ENCODE peak calls at places on chromosomes 12 and 14, in six cellular contexts. One of them, this sample, is unnamed.

GRCh38 chr12:117193903-117194302 is 3.6 kb upstream of the FBXO21 start:
- DNase-seq in stimulated activated effector memory CD8-positive, alpha-beta T cell treated with anti-CD3 and anti-CD28 coated beads, Interleukin-12 subunit alpha, Interleukin-12 subunit beta, amount 100 ng/mL, for 72 hours: no peak
- DNase-seq in SK-N-MC: no peak
- DNase-seq in mucosa of descending colon: no peak
- DNase-seq in fibroblast of mammary gland: no peak
- DNase-seq in D341Med: no peak
- DNase-seq in this sample: no peak

GRCh38 chr12:93979189-93979588 is 169.2 kb upstream of the PLXNC1 start:
- DNase-seq in stimulated activated effector memory CD8-positive, alpha-beta T cell treated with anti-CD3 and anti-CD28 coated beads, Interleukin-12 subunit alpha, Interleukin-12 subunit beta, amount 100 ng/mL, for 72 hours: no peak
- DNase-seq in SK-N-MC: no peak
- DNase-seq in mucosa of descending colon: no peak
- DNase-seq in fibroblast of mammary gland: peak
- DNase-seq in D341Med: no peak
- DNase-seq in this sample: no peak

GRCh38 chr12:49974231-49974675 is 1.5 kb downstream of the AQP6 start:
- DNase-seq in stimulated activated effector memory CD8-positive, alpha-beta T cell treated with anti-CD3 and anti-CD28 coated beads, Interleukin-12 subunit alpha, Interleukin-12 subunit beta, amount 100 ng/mL, for 72 hours: no peak
- DNase-seq in SK-N-MC: no peak
- DNase-seq in mucosa of descending colon: no peak
- DNase-seq in fibroblast of mammary gland: peak
- DNase-seq in D341Med: peak
- DNase-seq in this sample: peak

GRCh38 chr12:31961137-31961536 is 1.9 kb downstream of the RESF1 start:
- DNase-seq in stimulated activated effector memory CD8-positive, alpha-beta T cell treated with anti-CD3 and anti-CD28 coated beads, Interleukin-12 subunit alpha, Interleukin-12 subunit beta, amount 100 ng/mL, for 72 hours: no peak
- DNase-seq in SK-N-MC: no peak
- DNase-seq in mucosa of descending colon: no peak
- DNase-seq in fibroblast of mammary gland: no peak
- DNase-seq in D341Med: no peak
- DNase-seq in this sample: no peak

GRCh38 chr12:121325922-121326396 is 26.3 kb downstream of the ANAPC5 start:
- DNase-seq in stimulated activated effector memory CD8-positive, alpha-beta T cell treated with anti-CD3 and anti-CD28 coated beads, Interleukin-12 subunit alpha, Interleukin-12 subunit beta, amount 100 ng/mL, for 72 hours: no peak
- DNase-seq in SK-N-MC: no peak
- DNase-seq in mucosa of descending colon: no peak
- DNase-seq in fibroblast of mammary gland: no peak
- DNase-seq in D341Med: no peak
- DNase-seq in this sample: no peak

GRCh38 chr12:108446766-108447165 is 68.3 kb upstream of the FICD start:
- DNase-seq in stimulated activated effector memory CD8-positive, alpha-beta T cell treated with anti-CD3 and anti-CD28 coated beads, Interleukin-12 subunit alpha, Interleukin-12 subunit beta, amount 100 ng/mL, for 72 hours: no peak
- DNase-seq in SK-N-MC: peak
- DNase-seq in mucosa of descending colon: no peak
- DNase-seq in fibroblast of mammary gland: peak
- DNase-seq in D341Med: no peak
- DNase-seq in this sample: no peak

GRCh38 chr12:123094349-123095073 is 56.4 kb downstream of the PITPNM2 start:
- DNase-seq in stimulated activated effector memory CD8-positive, alpha-beta T cell treated with anti-CD3 and anti-CD28 coated beads, Interleukin-12 subunit alpha, Interleukin-12 subunit beta, amount 100 ng/mL, for 72 hours: no peak
- DNase-seq in SK-N-MC: no peak
- DNase-seq in mucosa of descending colon: no peak
- DNase-seq in fibroblast of mammary gland: peak
- DNase-seq in D341Med: no peak
- DNase-seq in this sample: peak

GRCh38 chr12:117045998-117046374 is 53.2 kb downstream of the TESC start:
- DNase-seq in stimulated activated effector memory CD8-positive, alpha-beta T cell treated with anti-CD3 and anti-CD28 coated beads, Interleukin-12 subunit alpha, Interleukin-12 subunit beta, amount 100 ng/mL, for 72 hours: no peak
- DNase-seq in SK-N-MC: no peak
- DNase-seq in mucosa of descending colon: peak
- DNase-seq in fibroblast of mammary gland: no peak
- DNase-seq in D341Med: no peak
- DNase-seq in this sample: peak

GRCh38 chr12:124475295-124476010 is 92.0 kb downstream of the NCOR2 start:
- DNase-seq in stimulated activated effector memory CD8-positive, alpha-beta T cell treated with anti-CD3 and anti-CD28 coated beads, Interleukin-12 subunit alpha, Interleukin-12 subunit beta, amount 100 ng/mL, for 72 hours: no peak
- DNase-seq in SK-N-MC: no peak
- DNase-seq in mucosa of descending colon: no peak
- DNase-seq in fibroblast of mammary gland: no peak
- DNase-seq in D341Med: no peak
- DNase-seq in this sample: no peak

GRCh38 chr12:102437511-102437910 is 42.9 kb downstream of the IGF1 start:
- DNase-seq in stimulated activated effector memory CD8-positive, alpha-beta T cell treated with anti-CD3 and anti-CD28 coated beads, Interleukin-12 subunit alpha, Interleukin-12 subunit beta, amount 100 ng/mL, for 72 hours: no peak
- DNase-seq in SK-N-MC: no peak
- DNase-seq in mucosa of descending colon: no peak
- DNase-seq in fibroblast of mammary gland: no peak
- DNase-seq in D341Med: no peak
- DNase-seq in this sample: no peak

GRCh38 chr14:68627868-68628604 is 164.8 kb downstream of the ZFP36L1 start:
- DNase-seq in stimulated activated effector memory CD8-positive, alpha-beta T cell treated with anti-CD3 and anti-CD28 coated beads, Interleukin-12 subunit alpha, Interleukin-12 subunit beta, amount 100 ng/mL, for 72 hours: peak
- DNase-seq in SK-N-MC: no peak
- DNase-seq in mucosa of descending colon: peak
- DNase-seq in fibroblast of mammary gland: no peak
- DNase-seq in D341Med: no peak
- DNase-seq in this sample: no peak

GRCh38 chr12:54394281-54394719 is 9.8 kb upstream of the ZNF385A start:
- DNase-seq in stimulated activated effector memory CD8-positive, alpha-beta T cell treated with anti-CD3 and anti-CD28 coated beads, Interleukin-12 subunit alpha, Interleukin-12 subunit beta, amount 100 ng/mL, for 72 hours: no peak
- DNase-seq in SK-N-MC: peak
- DNase-seq in mucosa of descending colon: no peak
- DNase-seq in fibroblast of mammary gland: peak
- DNase-seq in D341Med: peak
- DNase-seq in this sample: peak

GRCh38 chr12:57235012-57235727 is 5.7 kb downstream of the SHMT2 start:
- DNase-seq in stimulated activated effector memory CD8-positive, alpha-beta T cell treated with anti-CD3 and anti-CD28 coated beads, Interleukin-12 subunit alpha, Interleukin-12 subunit beta, amount 100 ng/mL, for 72 hours: no peak
- DNase-seq in SK-N-MC: no peak
- DNase-seq in mucosa of descending colon: peak
- DNase-seq in fibroblast of mammary gland: no peak
- DNase-seq in D341Med: peak
- DNase-seq in this sample: peak

GRCh38 chr12:124797321-124797720 is 66.3 kb downstream of the SCARB1 start:
- DNase-seq in stimulated activated effector memory CD8-positive, alpha-beta T cell treated with anti-CD3 and anti-CD28 coated beads, Interleukin-12 subunit alpha, Interleukin-12 subunit beta, amount 100 ng/mL, for 72 hours: no peak
- DNase-seq in SK-N-MC: no peak
- DNase-seq in mucosa of descending colon: no peak
- DNase-seq in fibroblast of mammary gland: no peak
- DNase-seq in D341Med: no peak
- DNase-seq in this sample: no peak

GRCh38 chr14:89911018-89911919 is 43.3 kb downstream of the EFCAB11 start:
- DNase-seq in stimulated activated effector memory CD8-positive, alpha-beta T cell treated with anti-CD3 and anti-CD28 coated beads, Interleukin-12 subunit alpha, Interleukin-12 subunit beta, amount 100 ng/mL, for 72 hours: no peak
- DNase-seq in SK-N-MC: no peak
- DNase-seq in mucosa of descending colon: no peak
- DNase-seq in fibroblast of mammary gland: peak
- DNase-seq in D341Med: no peak
- DNase-seq in this sample: peak

GRCh38 chr12:59389968-59390576 is 205.8 kb upstream of the SLC16A7 start:
- DNase-seq in stimulated activated effector memory CD8-positive, alpha-beta T cell treated with anti-CD3 and anti-CD28 coated beads, Interleukin-12 subunit alpha, Interleukin-12 subunit beta, amount 100 ng/mL, for 72 hours: no peak
- DNase-seq in SK-N-MC: no peak
- DNase-seq in mucosa of descending colon: no peak
- DNase-seq in fibroblast of mammary gland: no peak
- DNase-seq in D341Med: peak
- DNase-seq in this sample: no peak

GRCh38 chr14:75860561-75861160 is 121.1 kb downstream of the TGFB3 start:
- DNase-seq in stimulated activated effector memory CD8-positive, alpha-beta T cell treated with anti-CD3 and anti-CD28 coated beads, Interleukin-12 subunit alpha, Interleukin-12 subunit beta, amount 100 ng/mL, for 72 hours: no peak
- DNase-seq in SK-N-MC: no peak
- DNase-seq in mucosa of descending colon: no peak
- DNase-seq in fibroblast of mammary gland: no peak
- DNase-seq in D341Med: no peak
- DNase-seq in this sample: no peak

GRCh38 chr14:89342049-89342448 is 75.0 kb downstream of the FOXN3 start:
- DNase-seq in stimulated activated effector memory CD8-positive, alpha-beta T cell treated with anti-CD3 and anti-CD28 coated beads, Interleukin-12 subunit alpha, Interleukin-12 subunit beta, amount 100 ng/mL, for 72 hours: no peak
- DNase-seq in SK-N-MC: no peak
- DNase-seq in mucosa of descending colon: no peak
- DNase-seq in fibroblast of mammary gland: no peak
- DNase-seq in D341Med: no peak
- DNase-seq in this sample: no peak

GRCh38 chr12:131808744-131809371 is 19.3 kb upstream of the MMP17 start:
- DNase-seq in stimulated activated effector memory CD8-positive, alpha-beta T cell treated with anti-CD3 and anti-CD28 coated beads, Interleukin-12 subunit alpha, Interleukin-12 subunit beta, amount 100 ng/mL, for 72 hours: no peak
- DNase-seq in SK-N-MC: no peak
- DNase-seq in mucosa of descending colon: peak
- DNase-seq in fibroblast of mammary gland: no peak
- DNase-seq in D341Med: no peak
- DNase-seq in this sample: no peak